ENCODE peak calls at places on chromosomes 4 and X, in eight cellular contexts. One of them, this sample, is unnamed.

GRCh38 chr4:104490770-104491395 is 3.8 kb downstream of the CXXC4 start:
- DNase-seq in SJSA1: peak; percentile 69
- DNase-seq in AG04450: no peak
- DNase-seq in A549: peak; percentile 58
- DNase-seq in brain microvascular endothelial cell: peak; percentile 24
- DNase-seq in prostate gland: peak; percentile 65
- DNase-seq in psoas muscle: peak; percentile 77
- DNase-seq in substantia nigra: peak; percentile 41
- DNase-seq in this sample: peak; percentile 50

GRCh38 chrX:104013606-104014005 is at the start of gene H2BW1:
- DNase-seq in SJSA1: no peak
- DNase-seq in AG04450: no peak
- DNase-seq in A549: no peak
- DNase-seq in brain microvascular endothelial cell: no peak
- DNase-seq in prostate gland: no peak
- DNase-seq in psoas muscle: no peak
- DNase-seq in substantia nigra: no peak
- DNase-seq in this sample: no peak

GRCh38 chrX:24242649-24243556 is 71.0 kb downstream of the SUPT20HL2 start:
- DNase-seq in SJSA1: no peak
- DNase-seq in AG04450: peak; percentile 29
- DNase-seq in A549: peak; percentile 54
- DNase-seq in brain microvascular endothelial cell: peak; percentile 58
- DNase-seq in prostate gland: peak; percentile 4
- DNase-seq in psoas muscle: peak; percentile 54
- DNase-seq in substantia nigra: peak; percentile 0
- DNase-seq in this sample: no peak

GRCh38 chr4:145732001-145732400 is 52.1 kb downstream of the C4orf51 start:
- DNase-seq in SJSA1: no peak
- DNase-seq in AG04450: no peak
- DNase-seq in A549: no peak
- DNase-seq in brain microvascular endothelial cell: no peak
- DNase-seq in prostate gland: no peak
- DNase-seq in psoas muscle: no peak
- DNase-seq in substantia nigra: no peak
- DNase-seq in this sample: no peak

GRCh38 chrX:153494061-153494460 is 719 bp upstream of the BGN start:
- DNase-seq in SJSA1: no peak
- DNase-seq in AG04450: no peak
- DNase-seq in A549: no peak
- DNase-seq in brain microvascular endothelial cell: no peak
- DNase-seq in prostate gland: no peak
- DNase-seq in psoas muscle: peak; percentile 43
- DNase-seq in substantia nigra: no peak
- DNase-seq in this sample: no peak

GRCh38 chr4:8393593-8394038 is 46.9 kb downstream of the ACOX3 start:
- DNase-seq in SJSA1: peak; percentile 72
- DNase-seq in AG04450: peak; percentile 90
- DNase-seq in A549: peak; percentile 56
- DNase-seq in brain microvascular endothelial cell: peak; percentile 95
- DNase-seq in prostate gland: peak; percentile 37
- DNase-seq in psoas muscle: peak; percentile 80
- DNase-seq in substantia nigra: peak; percentile 22
- DNase-seq in this sample: peak; percentile 49

GRCh38 chr4:16952462-16952871 is 54.0 kb upstream of the LDB2 start:
- DNase-seq in SJSA1: no peak
- DNase-seq in AG04450: no peak
- DNase-seq in A549: no peak
- DNase-seq in brain microvascular endothelial cell: no peak
- DNase-seq in prostate gland: no peak
- DNase-seq in psoas muscle: no peak
- DNase-seq in substantia nigra: no peak
- DNase-seq in this sample: no peak

GRCh38 chr4:6324999-6325790 is 55.5 kb downstream of the WFS1 start:
- DNase-seq in SJSA1: no peak
- DNase-seq in AG04450: no peak
- DNase-seq in A549: no peak
- DNase-seq in brain microvascular endothelial cell: no peak
- DNase-seq in prostate gland: peak; percentile 76
- DNase-seq in psoas muscle: peak; percentile 31
- DNase-seq in substantia nigra: no peak
- DNase-seq in this sample: peak; percentile 82

GRCh38 chr4:69718376-69719293 is 41.8 kb downstream of the SULT1B1 start:
- DNase-seq in SJSA1: no peak
- DNase-seq in AG04450: no peak
- DNase-seq in A549: no peak
- DNase-seq in brain microvascular endothelial cell: no peak
- DNase-seq in prostate gland: no peak
- DNase-seq in psoas muscle: no peak
- DNase-seq in substantia nigra: no peak
- DNase-seq in this sample: no peak

GRCh38 chrX:30668581-30668980 is 15.4 kb downstream of the GK start:
- DNase-seq in SJSA1: no peak
- DNase-seq in AG04450: no peak
- DNase-seq in A549: no peak
- DNase-seq in brain microvascular endothelial cell: no peak
- DNase-seq in prostate gland: no peak
- DNase-seq in psoas muscle: no peak
- DNase-seq in substantia nigra: no peak
- DNase-seq in this sample: no peak

GRCh38 chr4:31169851-31170250 is 449.7 kb downstream of the PCDH7 start:
- DNase-seq in SJSA1: no peak
- DNase-seq in AG04450: no peak
- DNase-seq in A549: no peak
- DNase-seq in brain microvascular endothelial cell: no peak
- DNase-seq in prostate gland: no peak
- DNase-seq in psoas muscle: no peak
- DNase-seq in substantia nigra: no peak
- DNase-seq in this sample: no peak

GRCh38 chr4:54290980-54291379 is 61.9 kb downstream of the PDGFRA start:
- DNase-seq in SJSA1: no peak
- DNase-seq in AG04450: no peak
- DNase-seq in A549: no peak
- DNase-seq in brain microvascular endothelial cell: no peak
- DNase-seq in prostate gland: no peak
- DNase-seq in psoas muscle: no peak
- DNase-seq in substantia nigra: no peak
- DNase-seq in this sample: no peak

GRCh38 chr4:38994135-38994534 is 38.1 kb downstream of the TMEM156 start:
- DNase-seq in SJSA1: no peak
- DNase-seq in AG04450: no peak
- DNase-seq in A549: no peak
- DNase-seq in brain microvascular endothelial cell: no peak
- DNase-seq in prostate gland: no peak
- DNase-seq in psoas muscle: no peak
- DNase-seq in substantia nigra: no peak
- DNase-seq in this sample: no peak

GRCh38 chrX:9272166-9272565 is 192.7 kb upstream of the TBL1X start:
- DNase-seq in SJSA1: no peak
- DNase-seq in AG04450: no peak
- DNase-seq in A549: no peak
- DNase-seq in brain microvascular endothelial cell: no peak
- DNase-seq in prostate gland: no peak
- DNase-seq in psoas muscle: no peak
- DNase-seq in substantia nigra: no peak
- DNase-seq in this sample: no peak

GRCh38 chrX:133953785-133954355 is 31.5 kb downstream of the GPC3 start:
- DNase-seq in SJSA1: no peak
- DNase-seq in AG04450: no peak
- DNase-seq in A549: no peak
- DNase-seq in brain microvascular endothelial cell: no peak
- DNase-seq in prostate gland: no peak
- DNase-seq in psoas muscle: no peak
- DNase-seq in substantia nigra: no peak
- DNase-seq in this sample: no peak

GRCh38 chrX:133961046-133961445 is 24.3 kb downstream of the GPC3 start:
- DNase-seq in SJSA1: no peak
- DNase-seq in AG04450: no peak
- DNase-seq in A549: no peak
- DNase-seq in brain microvascular endothelial cell: no peak
- DNase-seq in prostate gland: no peak
- DNase-seq in psoas muscle: no peak
- DNase-seq in substantia nigra: no peak
- DNase-seq in this sample: no peak

GRCh38 chrX:133959972-133960371 is 25.4 kb downstream of the GPC3 start:
- DNase-seq in SJSA1: no peak
- DNase-seq in AG04450: no peak
- DNase-seq in A549: no peak
- DNase-seq in brain microvascular endothelial cell: no peak
- DNase-seq in prostate gland: no peak
- DNase-seq in psoas muscle: no peak
- DNase-seq in substantia nigra: no peak
- DNase-seq in this sample: no peak

GRCh38 chrX:133956570-133957340 is 28.6 kb downstream of the GPC3 start:
- DNase-seq in SJSA1: no peak
- DNase-seq in AG04450: no peak
- DNase-seq in A549: no peak
- DNase-seq in brain microvascular endothelial cell: no peak
- DNase-seq in prostate gland: no peak
- DNase-seq in psoas muscle: no peak
- DNase-seq in substantia nigra: no peak
- DNase-seq in this sample: no peak

DNA sequence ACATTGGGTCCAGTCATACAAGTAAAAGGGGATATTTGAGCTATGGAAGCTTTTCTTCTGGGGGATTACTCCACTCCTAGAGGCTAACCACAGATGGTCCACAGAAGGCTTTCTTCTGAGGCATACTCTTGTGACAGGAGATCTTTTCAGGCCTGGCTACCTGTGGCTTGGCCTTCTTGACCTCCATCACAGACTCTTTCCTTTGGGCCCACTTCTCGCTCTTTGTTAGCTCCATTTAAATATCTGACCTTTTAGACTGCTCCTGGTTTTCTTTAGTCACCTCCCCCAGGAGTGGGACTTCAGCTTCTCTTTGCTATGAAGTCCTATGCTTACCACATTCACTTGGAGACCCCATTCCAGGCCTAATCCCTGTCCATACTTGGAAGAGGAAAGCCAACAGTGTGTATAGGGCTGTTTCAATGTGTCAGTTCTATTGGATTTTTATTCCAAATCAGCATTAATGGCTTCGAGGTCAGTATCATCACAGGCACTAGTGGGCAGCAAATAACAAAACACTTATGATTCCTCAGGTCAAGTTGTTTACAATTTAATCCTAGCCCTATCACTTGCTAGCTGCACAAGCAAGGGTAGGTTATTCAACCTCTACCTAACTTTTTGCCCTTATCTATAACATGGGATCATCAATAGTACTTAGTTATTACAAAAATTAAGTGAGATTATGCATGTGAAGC is 26.3 kb downstream of the GPC3 start:
- DNase-seq in SJSA1: no peak
- DNase-seq in AG04450: no peak
- DNase-seq in A549: no peak
- DNase-seq in brain microvascular endothelial cell: no peak
- DNase-seq in prostate gland: no peak
- DNase-seq in psoas muscle: no peak
- DNase-seq in substantia nigra: no peak
- DNase-seq in this sample: no peak
- H3K27ac ChIP-seq in SJSA1: no peak overlapping the region
- H3K27ac ChIP-seq in AG04450: no peak overlapping the region
- H3K27ac ChIP-seq in A549: no peak overlapping the region
- H3K27ac ChIP-seq in brain microvascular endothelial cell: no peak overlapping the region
- H3K27ac ChIP-seq in prostate gland: no peak overlapping the region
- H3K27ac ChIP-seq in psoas muscle: no peak overlapping the region
- H3K27ac ChIP-seq in substantia nigra: no peak overlapping the region
- H3K27ac ChIP-seq in this sample: no peak overlapping the region

GRCh38 chr4:25076625-25077413 is 46.1 kb upstream of the LGI2 start:
- DNase-seq in SJSA1: no peak
- DNase-seq in AG04450: no peak
- DNase-seq in A549: no peak
- DNase-seq in brain microvascular endothelial cell: no peak
- DNase-seq in prostate gland: no peak
- DNase-seq in psoas muscle: no peak
- DNase-seq in substantia nigra: no peak
- DNase-seq in this sample: no peak

GRCh38 chr4:25085621-25086020 is 54.9 kb upstream of the LGI2 start:
- DNase-seq in SJSA1: no peak
- DNase-seq in AG04450: no peak
- DNase-seq in A549: no peak
- DNase-seq in brain microvascular endothelial cell: no peak
- DNase-seq in prostate gland: no peak
- DNase-seq in psoas muscle: peak; percentile 19
- DNase-seq in substantia nigra: no peak
- DNase-seq in this sample: no peak

GRCh38 chr4:25080571-25080970 is 49.8 kb upstream of the LGI2 start:
- DNase-seq in SJSA1: no peak
- DNase-seq in AG04450: no peak
- DNase-seq in A549: no peak
- DNase-seq in brain microvascular endothelial cell: no peak
- DNase-seq in prostate gland: no peak
- DNase-seq in psoas muscle: no peak
- DNase-seq in substantia nigra: no peak
- DNase-seq in this sample: no peak

GRCh38 chr4:25078523-25078922 is 47.8 kb upstream of the LGI2 start:
- DNase-seq in SJSA1: no peak
- DNase-seq in AG04450: no peak
- DNase-seq in A549: no peak
- DNase-seq in brain microvascular endothelial cell: no peak
- DNase-seq in prostate gland: no peak
- DNase-seq in psoas muscle: no peak
- DNase-seq in substantia nigra: no peak
- DNase-seq in this sample: no peak

GRCh38 chr4:25081866-25082471 is 51.2 kb upstream of the LGI2 start:
- DNase-seq in SJSA1: no peak
- DNase-seq in AG04450: no peak
- DNase-seq in A549: no peak
- DNase-seq in brain microvascular endothelial cell: no peak
- DNase-seq in prostate gland: no peak
- DNase-seq in psoas muscle: no peak
- DNase-seq in substantia nigra: no peak
- DNase-seq in this sample: no peak
- H3K27ac ChIP-seq in SJSA1: no peak overlapping the region
- H3K27ac ChIP-seq in AG04450: no peak overlapping the region
- H3K27ac ChIP-seq in A549: no peak overlapping the region
- H3K27ac ChIP-seq in brain microvascular endothelial cell: no peak overlapping the region
- H3K27ac ChIP-seq in prostate gland: no peak overlapping the region
- H3K27ac ChIP-seq in psoas muscle: no peak overlapping the region
- H3K27ac ChIP-seq in substantia nigra: no peak overlapping the region
- H3K27ac ChIP-seq in this sample: no peak overlapping the region

GRCh38 chr4:87540176-87541058 is 11.2 kb upstream of the SPARCL1 start:
- DNase-seq in SJSA1: no peak
- DNase-seq in AG04450: peak; percentile 15
- DNase-seq in A549: no peak
- DNase-seq in brain microvascular endothelial cell: no peak
- DNase-seq in prostate gland: no peak
- DNase-seq in psoas muscle: no peak
- DNase-seq in substantia nigra: no peak
- DNase-seq in this sample: no peak
- H3K27ac ChIP-seq in SJSA1: no peak overlapping the region
- H3K27ac ChIP-seq in AG04450: peak overlapping the region; percentile 23
- H3K27ac ChIP-seq in A549: no peak overlapping the region
- H3K27ac ChIP-seq in brain microvascular endothelial cell: no peak overlapping the region
- H3K27ac ChIP-seq in prostate gland: peak overlapping the region; percentile 41
- H3K27ac ChIP-seq in psoas muscle: no peak overlapping the region
- H3K27ac ChIP-seq in substantia nigra: no peak overlapping the region
- H3K27ac ChIP-seq in this sample: peak overlapping the region; percentile 24

DNA sequence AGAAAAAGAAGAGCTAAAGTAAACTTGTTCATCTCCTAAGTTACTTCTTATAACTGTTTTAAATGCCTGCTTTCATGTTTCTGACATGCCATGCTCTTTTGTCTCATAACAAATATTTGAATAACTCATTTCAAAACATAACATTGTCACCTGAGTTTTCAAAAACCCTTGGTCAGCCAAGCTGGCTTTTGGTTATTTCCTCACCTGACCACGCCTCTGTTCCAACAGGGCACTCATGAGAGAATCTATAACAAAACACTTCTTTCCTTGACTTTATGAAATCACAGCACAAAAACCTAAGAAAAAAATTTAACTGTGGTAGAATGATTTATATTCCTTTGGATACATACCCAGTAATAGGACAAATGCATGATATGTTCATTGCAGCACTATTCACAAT is 172.9 kb upstream of the GALNT7 start:
- DNase-seq in SJSA1: no peak
- DNase-seq in AG04450: no peak
- DNase-seq in A549: no peak
- DNase-seq in brain microvascular endothelial cell: no peak
- DNase-seq in prostate gland: no peak
- DNase-seq in psoas muscle: no peak
- DNase-seq in substantia nigra: no peak
- DNase-seq in this sample: no peak
- H3K27ac ChIP-seq in SJSA1: no peak overlapping the region
- H3K27ac ChIP-seq in AG04450: no peak overlapping the region
- H3K27ac ChIP-seq in A549: peak overlapping the region; percentile 84
- H3K27ac ChIP-seq in brain microvascular endothelial cell: no peak overlapping the region
- H3K27ac ChIP-seq in prostate gland: no peak overlapping the region
- H3K27ac ChIP-seq in psoas muscle: no peak overlapping the region
- H3K27ac ChIP-seq in substantia nigra: no peak overlapping the region
- H3K27ac ChIP-seq in this sample: peak overlapping the region; percentile 10

This sample was measured in left lung.